ENCODE peak calls at places on chromosomes 4 and X, in four cellular contexts. W, M, V and E are unnamed samples.

GRCh38 chr4:74033721-74034120 is 4.8 kb downstream of the CXCL3 start:
- DNase-seq in V (no peak), W (no peak), M (no peak), E (no peak)

GRCh38 chrX:53992589-53992988 is 51.7 kb downstream of the PHF8 start:
- DNase-seq in W (no peak), M (no peak), V (no peak), E (no peak)

GRCh38 chr4:186687263-186687662 is 36.4 kb downstream of the FAT1 start:
- DNase-seq in W (no peak), M (no peak), V (no peak), E (no peak)

GRCh38 chr4:164508836-164509235 is 245.1 kb upstream of the SMIM31 start:
- DNase-seq in W (no peak), V (no peak), M (no peak), E (no peak)

GRCh38 chrX:75301060-75301459 is 27.2 kb downstream of the UPRT start:
- DNase-seq in V (no peak), W (no peak), M (no peak), E (no peak)

GRCh38 chrX:56787734-56788152 is 58.7 kb downstream of the NBDY start:
- DNase-seq in W (no peak), M (no peak), V (no peak), E (no peak)

GRCh38 chrX:13598877-13599276 is 29.5 kb downstream of the EGFL6 start:
- DNase-seq in V (no peak), M (no peak), W (no peak), E (no peak)

GRCh38 chr4:70634482-70634881 is 5.9 kb downstream of the ENAM start:
- DNase-seq in M (no peak), V (no peak), W (no peak), E (no peak)

GRCh38 chr4:54840992-54841768 is 183.4 kb downstream of the KIT start:
- DNase-seq in M (no peak), W (peak; percentile 21), V (no peak), E (no peak)

GRCh38 chr4:58050439-58050838 is 940.3 kb upstream of the IGFBP7 start:
- DNase-seq in W (no peak), M (no peak), V (no peak), E (no peak)

GRCh38 chrX:107449490-107450175 is at the start of gene FRMPD3:
- DNase-seq in W (no peak), M (no peak), V (no peak), E (no peak)

GRCh38 chrX:107448625-107449468 is 605 bp upstream of the FRMPD3 start:
- DNase-seq in W (no peak), M (no peak), V (peak; percentile 8), E (no peak)

GRCh38 chrX:107451754-107452153 is 2.3 kb downstream of the FRMPD3 start:
- DNase-seq in M (no peak), V (no peak), W (no peak), E (no peak)

GRCh38 chrX:107447642-107448041 is 1.8 kb upstream of the FRMPD3 start:
- DNase-seq in M (no peak), W (no peak), V (no peak), E (no peak)

DNA sequence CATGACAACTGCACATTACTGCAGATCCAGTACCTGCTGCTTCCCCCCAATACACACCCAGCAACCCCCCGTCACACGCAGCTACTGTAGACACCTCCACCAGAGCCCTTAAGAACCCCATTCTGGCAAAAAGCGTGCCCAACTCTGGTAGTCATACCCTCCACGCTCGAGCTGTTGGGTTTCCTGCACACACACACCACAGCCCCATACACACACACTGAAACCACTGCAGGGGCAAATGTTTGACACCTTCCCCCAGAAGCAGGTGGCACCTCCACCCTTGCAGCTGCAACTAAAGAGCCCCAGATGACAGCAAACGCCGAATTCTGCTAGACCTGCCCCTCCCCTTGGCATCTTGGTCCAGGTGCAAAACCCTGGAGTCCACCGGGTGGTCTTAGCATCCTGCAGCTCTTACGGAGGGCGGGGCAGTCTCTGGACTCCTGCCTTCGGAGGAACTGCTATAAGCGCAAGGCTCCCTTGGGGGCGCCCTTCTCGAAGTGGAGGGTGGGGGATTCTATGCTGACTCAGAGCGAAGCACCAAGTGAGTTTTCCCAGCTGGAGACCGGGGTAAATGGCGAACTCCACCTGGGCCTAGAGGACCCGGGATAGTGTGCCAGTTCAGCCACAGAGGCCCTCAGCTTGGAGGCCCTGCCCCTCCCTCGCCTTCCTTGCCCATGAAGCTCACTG is 1.5 kb downstream of the FRMPD3 start:
- DNase-seq in W (no peak), V (peak; percentile 25), M (no peak), E (no peak)
- TF ChIP-seq CTCF in W (no peak), V (peak; percentile 35), M (no peak), E (peak; percentile 2)

GRCh38 chr4:111943796-111944203 is 201.5 kb upstream of the FAM241A start:
- DNase-seq in V (peak; percentile 2), W (no peak), M (peak; percentile 40), E (peak; percentile 57)
- TF ChIP-seq CTCF in V (peak; percentile 60), W (peak; percentile 26), M (peak; percentile 77), E (peak; percentile 57)

DNA sequence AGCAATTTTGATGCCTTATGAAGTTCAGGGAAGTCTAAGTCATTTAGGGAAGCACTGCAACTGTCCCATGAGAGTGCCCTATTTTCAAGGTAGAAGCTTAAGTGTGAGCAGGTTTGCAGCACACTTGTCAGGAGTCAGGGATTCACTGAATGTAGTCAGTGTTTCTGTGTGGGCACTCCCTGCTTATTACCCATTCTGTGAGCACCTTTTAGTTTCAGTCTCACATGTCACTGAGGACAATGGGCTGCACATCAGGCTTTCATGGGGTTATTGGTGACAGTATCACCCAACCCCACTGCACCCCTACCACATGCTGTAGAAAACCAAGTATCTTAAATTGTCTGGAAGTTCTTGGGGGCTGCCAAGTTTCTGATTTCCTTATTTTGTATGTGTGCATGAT is 2.9 kb upstream of the CCNG2 start:
- DNase-seq in W (no peak), M (no peak), V (no peak), E (no peak)
- TF ChIP-seq CTCF in W (no peak), M (no peak), V (no peak), E (no peak)

GRCh38 chr4:139622856-139623255 is 42.8 kb upstream of the MGST2 start:
- DNase-seq in M (no peak), W (no peak), V (no peak), E (no peak)

GRCh38 chr4:139619644-139620043 is 46.0 kb upstream of the MGST2 start:
- DNase-seq in W (no peak), V (no peak), M (no peak), E (peak; percentile 26)

DNA sequence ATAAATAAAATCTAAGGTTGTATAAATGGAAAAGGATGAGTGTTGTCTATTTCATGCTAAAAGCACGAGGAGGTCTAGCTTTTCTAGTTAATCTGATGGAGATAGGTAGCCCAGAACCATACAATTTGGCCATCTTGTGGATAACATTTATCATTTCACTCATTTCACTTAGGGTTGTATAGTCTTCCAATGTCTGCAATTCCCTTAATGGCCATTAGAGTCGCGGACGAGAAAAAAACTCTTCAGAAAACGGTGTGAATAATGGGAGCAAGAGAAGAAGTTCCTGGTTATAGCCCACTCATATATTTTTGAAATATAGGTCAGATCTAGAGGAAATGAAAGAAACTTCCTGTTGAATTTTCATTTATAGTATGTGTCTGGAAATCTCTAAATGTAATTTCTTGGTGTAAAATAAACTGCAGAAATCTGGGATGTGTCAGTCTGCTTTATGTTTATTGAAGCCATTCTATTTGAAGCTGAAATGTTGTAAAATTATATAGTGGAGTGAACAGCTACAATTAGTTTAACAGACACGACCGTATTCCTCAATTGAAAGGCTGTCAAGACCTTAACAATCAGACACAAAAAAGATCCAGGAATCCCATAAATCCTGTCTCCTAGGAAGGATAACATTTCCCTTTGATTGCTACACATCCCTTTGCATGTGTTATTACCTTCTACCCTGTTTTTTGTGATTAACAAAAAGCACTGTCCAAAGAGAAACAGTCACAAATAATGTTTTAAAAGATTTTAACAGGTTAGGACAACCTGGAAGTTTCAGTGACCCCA is 47.7 kb upstream of the MGST2 start:
- DNase-seq in M (no peak), V (no peak), W (no peak), E (no peak)
- TF ChIP-seq CTCF in M (no peak), V (peak; percentile 54), W (peak; percentile 33), E (no peak)

GRCh38 chr4:156677136-156677535 is 294.5 kb downstream of the PDGFC start:
- DNase-seq in W (no peak), V (no peak), M (no peak), E (peak; percentile 10)
- TF ChIP-seq CTCF in W (peak; percentile 29), V (peak; percentile 62), M (no peak), E (no peak)